ENCODE peak calls at places on chromosomes 16 and 17, in eight cellular contexts. M, B, L, Q, U, Y, E and C are unnamed samples.

GRCh38 chr17:43826206-43826605 is 6.7 kb downstream of the MPP3 start:
- DNase-seq in M (no peak), B (no peak), L (no peak), Q (no peak), U (no peak), Y (no peak), E (no peak), C (no peak)

GRCh38 chr17:10197721-10198508 is 491 bp downstream of the GAS7 start:
- DNase-seq in M (no peak), B (no peak), L (no peak), Q (no peak), U (no peak), Y (peak), E (no peak), C (no peak)

GRCh38 chr17:56514264-56514663 is 79.2 kb upstream of the NOG start:
- DNase-seq in M (no peak), B (no peak), L (no peak), Q (no peak), U (no peak), Y (no peak), E (no peak), C (no peak)

GRCh38 chr16:81645303-81645702 is 133.8 kb upstream of the PLCG2 start:
- DNase-seq in M (no peak), B (peak), L (peak), Q (peak), U (peak), Y (peak), E (peak), C (peak)

GRCh38 chr17:9672691-9673090 is 27.4 kb downstream of the USP43 start:
- DNase-seq in M (no peak), B (no peak), L (no peak), Q (no peak), U (no peak), Y (no peak), E (no peak), C (no peak)

GRCh38 chr16:85391769-85392583 is 221.1 kb upstream of the GSE1 start:
- DNase-seq in M (no peak), B (no peak), L (peak), Q (no peak), U (no peak), Y (no peak), E (no peak), C (no peak)

GRCh38 chr17:42878123-42878880 is 22.3 kb upstream of the G6PC1 start:
- DNase-seq in M (peak), B (peak), L (no peak), Q (no peak), U (no peak), Y (no peak), E (no peak), C (no peak)

GRCh38 chr17:61565213-61565612 is 25.8 kb downstream of the NACA2 start:
- DNase-seq in M (no peak), B (no peak), L (no peak), Q (no peak), U (no peak), Y (no peak), E (no peak), C (no peak)

GRCh38 chr16:28237754-28238357 is 26.1 kb upstream of the XPO6 start:
- DNase-seq in M (no peak), B (no peak), L (no peak), Q (no peak), U (no peak), Y (no peak), E (no peak), C (no peak)